ENCODE peak calls at places on chromosomes 5 and 9, in five cellular contexts. R, P, I, T and C are unnamed samples.
A peak's percentile ranks its signal among the peaks of the same experiment; 100 is the strongest.

GRCh38 chr9:129567842-129568559 is 52.9 kb downstream of the C9orf50 start:
- DNase-seq in R (peak; percentile 75), P (peak; percentile 73), I (peak; percentile 59), T (no peak), C (no peak)

GRCh38 chr9:113991714-113992113 is 86.4 kb downstream of the AMBP start:
- DNase-seq in R (no peak), P (no peak), I (no peak), T (no peak), C (no peak)

GRCh38 chr9:125989524-125990180 is 242.5 kb downstream of the PBX3 start:
- DNase-seq in R (no peak), P (no peak), I (no peak), T (no peak), C (no peak)

GRCh38 chr9:134870746-134871667 is 9.6 kb upstream of the FCN2 start:
- DNase-seq in R (no peak), P (no peak), I (no peak), T (no peak), C (no peak)

GRCh38 chr5:39072915-39073758 is 1.1 kb downstream of the RICTOR start:
- DNase-seq in R (peak; percentile 66), P (no peak), I (peak; percentile 50), T (peak; percentile 38), C (peak; percentile 68)

GRCh38 chr9:137130176-137130755 is 8.7 kb upstream of the GRIN1 start:
- DNase-seq in R (no peak), P (no peak), I (no peak), T (no peak), C (peak; percentile 72)

GRCh38 chr5:119368238-119368630 is 12.4 kb downstream of the TNFAIP8 start:
- DNase-seq in R (no peak), P (no peak), I (no peak), T (peak; percentile 44), C (no peak)

GRCh38 chr5:146027746-146028145 is 77.6 kb downstream of the PLAC8L1 start:
- DNase-seq in R (no peak), P (peak; percentile 78), I (no peak), T (no peak), C (no peak)

GRCh38 chr9:136619742-136620440 is 42.8 kb upstream of the EGFL7 start:
- DNase-seq in R (peak; percentile 65), P (no peak), I (no peak), T (no peak), C (no peak)

GRCh38 chr5:53601570-53601969 is 41.1 kb downstream of the NDUFS4 start:
- DNase-seq in R (peak; percentile 33), P (peak; percentile 88), I (no peak), T (no peak), C (no peak)

GRCh38 chr5:143562935-143563334 is 159.4 kb upstream of the NR3C1 start:
- DNase-seq in R (peak; percentile 82), P (no peak), I (no peak), T (no peak), C (no peak)

GRCh38 chr9:130707225-130707976 is 13.8 kb downstream of the EXOSC2 start:
- DNase-seq in R (peak; percentile 63), P (no peak), I (no peak), T (no peak), C (peak; percentile 34)

GRCh38 chr5:149268928-149269557 is 2.6 kb upstream of the AFAP1L1 start:
- DNase-seq in R (peak; percentile 49), P (peak; percentile 55), I (peak; percentile 76), T (no peak), C (peak; percentile 73)

GRCh38 chr9:121944741-121945191 is 148.3 kb downstream of the TTLL11 start:
- DNase-seq in R (no peak), P (no peak), I (no peak), T (no peak), C (no peak)

GRCh38 chr5:97042981-97043380 is 99.4 kb downstream of the LIX1 start:
- DNase-seq in R (no peak), P (no peak), I (no peak), T (no peak), C (no peak)

GRCh38 chr5:38151878-38152277 is 106.5 kb upstream of the EGFLAM start:
- DNase-seq in R (peak; percentile 32), P (no peak), I (no peak), T (no peak), C (no peak)

GRCh38 chr9:94757158-94757557 is 30.7 kb downstream of the AOPEP start:
- DNase-seq in R (no peak), P (no peak), I (no peak), T (no peak), C (no peak)

GRCh38 chr5:112923988-112924387 is 2.0 kb upstream of the REEP5 start:
- DNase-seq in R (no peak), P (no peak), I (no peak), T (no peak), C (no peak)

GRCh38 chr5:18792145-18792544 is 1157.9 kb downstream of the TAF11L14 start:
- DNase-seq in R (peak; percentile 64), P (no peak), I (no peak), T (no peak), C (no peak)

GRCh38 chr9:135081264-135081660 is 6.2 kb upstream of the OLFM1 start:
- DNase-seq in R (no peak), P (no peak), I (no peak), T (no peak), C (no peak)

GRCh38 chr5:6856658-6857057 is 143.4 kb downstream of the TENT4A start:
- DNase-seq in R (no peak), P (no peak), I (no peak), T (no peak), C (peak; percentile 67)

GRCh38 chr9:121720311-121720991 is 69.0 kb downstream of the DAB2IP start:
- DNase-seq in R (no peak), P (no peak), I (no peak), T (no peak), C (no peak)

GRCh38 chr5:95822408-95823240 is at the start of gene GLRX:
- DNase-seq in R (peak; percentile 65), P (peak; percentile 80), I (no peak), T (no peak), C (peak; percentile 63)

GRCh38 chr9:37547328-37547878 is 28.8 kb downstream of the FBXO10 start:
- DNase-seq in R (no peak), P (no peak), I (no peak), T (no peak), C (no peak)

GRCh38 chr5:5141625-5142527 is 1.7 kb downstream of the ADAMTS16 start:
- DNase-seq in R (peak; percentile 55), P (peak; percentile 45), I (peak; percentile 63), T (no peak), C (peak; percentile 53)

GRCh38 chr5:132046915-132047314 is 13.5 kb upstream of the IL3 start:
- DNase-seq in R (no peak), P (no peak), I (no peak), T (no peak), C (no peak)

GRCh38 chr5:168162464-168162863 is 129.0 kb upstream of the WWC1 start:
- DNase-seq in R (no peak), P (no peak), I (no peak), T (no peak), C (peak; percentile 92)

GRCh38 chr5:122078116-122078865 is at the start of gene LOX:
- DNase-seq in R (peak; percentile 47), P (no peak), I (no peak), T (no peak), C (peak; percentile 54)

GRCh38 chr5:28603869-28604268 is 1565.5 kb upstream of the CDH9 start:
- DNase-seq in R (no peak), P (no peak), I (no peak), T (no peak), C (no peak)

GRCh38 chr5:169429044-169429443 is 128.1 kb upstream of the SLIT3 start:
- DNase-seq in R (no peak), P (no peak), I (no peak), T (no peak), C (no peak)
- TF ChIP-seq ZBTB33 in R (no peak), P (no peak), I (no peak), T (no peak), C (no peak)

DNA sequence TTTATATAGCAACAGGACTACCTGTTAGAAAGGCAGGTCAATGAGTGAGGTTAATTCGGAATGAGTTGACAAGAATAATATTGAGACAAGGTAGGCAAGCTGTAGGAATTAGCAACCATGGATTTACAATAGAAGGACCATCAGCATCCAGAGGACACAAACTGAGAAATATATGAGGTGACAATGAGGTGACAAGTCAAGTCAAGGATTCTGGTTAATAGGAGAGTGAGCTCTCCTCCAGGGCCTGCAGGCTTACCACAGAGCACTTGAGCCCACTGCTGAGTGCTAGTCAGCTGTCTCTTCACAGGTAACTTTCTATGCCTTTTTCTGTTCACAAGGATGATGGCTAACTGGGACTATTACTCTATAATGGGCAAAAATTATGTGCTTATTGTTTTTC is 227.2 kb downstream of the MRPS30 start:
- DNase-seq in R (no peak), P (no peak), I (no peak), T (no peak), C (no peak)
- TF ChIP-seq ZBTB33 in R (no peak), P (no peak), I (no peak), T (no peak), C (no peak)

GRCh38 chr5:181170996-181171395 is 23.6 kb downstream of the OR2V2 start:
- DNase-seq in R (no peak), P (no peak), I (no peak), T (no peak), C (no peak)
- TF ChIP-seq ZBTB33 in R (no peak), P (no peak), I (no peak), T (no peak), C (no peak)

GRCh38 chr9:86285247-86285646 is 2.9 kb upstream of the ISCA1 start:
- DNase-seq in R (no peak), P (no peak), I (no peak), T (no peak), C (no peak)
- TF ChIP-seq ZBTB33 in R (no peak), P (no peak), I (no peak), T (no peak), C (no peak)

DNA sequence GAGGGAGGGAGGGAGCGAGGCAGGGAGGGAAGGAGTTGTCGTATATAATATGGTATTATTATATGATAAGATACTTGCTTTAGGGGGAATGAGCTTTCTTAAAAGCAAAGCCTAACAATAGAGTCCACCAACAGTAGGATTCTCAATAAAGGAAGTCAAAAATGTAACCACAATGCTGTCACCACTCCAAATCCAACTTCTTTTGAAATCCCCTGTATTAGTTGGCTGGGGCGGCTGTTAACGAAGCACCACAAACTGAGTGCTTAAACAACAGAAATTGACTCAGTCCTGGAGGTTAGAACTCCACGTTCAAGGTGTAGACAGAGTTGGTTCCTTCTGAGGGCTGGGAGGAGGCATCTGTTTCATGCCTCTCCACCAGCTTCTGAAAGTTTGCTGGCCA is 23.1 kb downstream of the GAS1 start:
- DNase-seq in R (no peak), P (no peak), I (no peak), T (no peak), C (no peak)
- TF ChIP-seq ZBTB33 in R (no peak), P (no peak), I (no peak), T (no peak), C (no peak)

DNA sequence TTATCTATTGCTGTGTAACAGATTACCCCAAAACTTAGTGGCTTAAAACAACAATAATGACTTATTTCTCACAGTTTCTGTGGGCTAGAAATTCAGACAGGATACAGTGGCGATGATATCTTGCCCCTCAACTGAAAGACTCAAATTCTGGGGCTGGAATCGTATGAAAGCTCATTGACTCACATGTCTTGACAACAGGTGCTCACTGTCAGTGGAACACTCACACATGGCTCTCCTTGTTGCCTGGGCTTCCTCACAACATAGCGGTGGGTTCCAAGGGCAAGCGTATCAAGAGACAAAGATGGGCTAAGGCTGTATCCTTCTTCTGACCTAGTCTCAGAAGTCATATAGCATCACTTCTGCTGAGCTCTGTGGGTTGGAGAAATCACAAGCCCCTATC is 3.7 kb upstream of the GNPDA1 start:
- DNase-seq in R (no peak), P (no peak), I (no peak), T (no peak), C (no peak)
- TF ChIP-seq ZBTB33 in R (no peak), P (no peak), I (no peak), T (no peak), C (no peak)